ENCODE peak calls at places on chromosome 4, in nine cellular contexts. One of them, this sample, is unnamed.

GRCh38 chr4:38673109-38673978 is 9.3 kb downstream of the KLF3 start:
- DNase-seq in GM23338: peak; percentile 62
- DNase-seq in GM23248: peak; percentile 73
- DNase-seq in neural progenitor cell: no peak
- DNase-seq in hepatocyte: peak; percentile 70
- DNase-seq in SK-N-SH: peak; percentile 21
- DNase-seq in MM.1S: no peak
- DNase-seq in PC-3: peak; percentile 71
- DNase-seq in HCT116: peak; percentile 56
- DNase-seq in this sample: no peak

GRCh38 chr4:139266583-139267257 is 13.3 kb downstream of the MGARP start:
- DNase-seq in GM23338: peak; percentile 26
- DNase-seq in GM23248: peak; percentile 81
- DNase-seq in neural progenitor cell: peak; percentile 35
- DNase-seq in hepatocyte: peak; percentile 79
- DNase-seq in SK-N-SH: peak; percentile 72
- DNase-seq in MM.1S: peak; percentile 98
- DNase-seq in PC-3: no peak
- DNase-seq in HCT116: no peak
- DNase-seq in this sample: peak; percentile 86

GRCh38 chr4:35793045-35793722 is 451.1 kb downstream of the ARAP2 start:
- DNase-seq in GM23338: no peak
- DNase-seq in GM23248: no peak
- DNase-seq in neural progenitor cell: no peak
- DNase-seq in hepatocyte: no peak
- DNase-seq in SK-N-SH: no peak
- DNase-seq in MM.1S: no peak
- DNase-seq in PC-3: no peak
- DNase-seq in HCT116: no peak
- DNase-seq in this sample: no peak

GRCh38 chr4:153393397-153393796 is 48.9 kb downstream of the MND1 start:
- DNase-seq in GM23338: no peak
- DNase-seq in GM23248: peak; percentile 83
- DNase-seq in neural progenitor cell: no peak
- DNase-seq in hepatocyte: peak; percentile 25
- DNase-seq in SK-N-SH: no peak
- DNase-seq in MM.1S: no peak
- DNase-seq in PC-3: peak; percentile 19
- DNase-seq in HCT116: no peak
- DNase-seq in this sample: no peak

GRCh38 chr4:145960012-145960411 is 21.4 kb upstream of the ZNF827 start:
- DNase-seq in GM23338: no peak
- DNase-seq in GM23248: no peak
- DNase-seq in neural progenitor cell: no peak
- DNase-seq in hepatocyte: no peak
- DNase-seq in SK-N-SH: no peak
- DNase-seq in MM.1S: no peak
- DNase-seq in PC-3: peak; percentile 44
- DNase-seq in HCT116: no peak
- DNase-seq in this sample: no peak

GRCh38 chr4:30856795-30857564 is 136.8 kb downstream of the PCDH7 start:
- DNase-seq in GM23338: no peak
- DNase-seq in GM23248: no peak
- DNase-seq in neural progenitor cell: no peak
- DNase-seq in hepatocyte: no peak
- DNase-seq in SK-N-SH: no peak
- DNase-seq in MM.1S: no peak
- DNase-seq in PC-3: no peak
- DNase-seq in HCT116: no peak
- DNase-seq in this sample: no peak

GRCh38 chr4:182245541-182246245 is 2.5 kb downstream of the TENM3 start:
- DNase-seq in GM23338: no peak
- DNase-seq in GM23248: peak; percentile 13
- DNase-seq in neural progenitor cell: peak; percentile 29
- DNase-seq in hepatocyte: peak; percentile 32
- DNase-seq in SK-N-SH: no peak
- DNase-seq in MM.1S: no peak
- DNase-seq in PC-3: no peak
- DNase-seq in HCT116: no peak
- DNase-seq in this sample: no peak

GRCh38 chr4:146269228-146269653 is 54.9 kb downstream of the REELD1 start:
- DNase-seq in GM23338: no peak
- DNase-seq in GM23248: no peak
- DNase-seq in neural progenitor cell: no peak
- DNase-seq in hepatocyte: no peak
- DNase-seq in SK-N-SH: no peak
- DNase-seq in MM.1S: peak; percentile 64
- DNase-seq in PC-3: no peak
- DNase-seq in HCT116: no peak
- DNase-seq in this sample: peak; percentile 13

GRCh38 chr4:3786196-3786869 is 20.1 kb downstream of the ADRA2C start:
- DNase-seq in GM23338: no peak
- DNase-seq in GM23248: peak; percentile 16
- DNase-seq in neural progenitor cell: no peak
- DNase-seq in hepatocyte: peak; percentile 48
- DNase-seq in SK-N-SH: peak; percentile 93
- DNase-seq in MM.1S: no peak
- DNase-seq in PC-3: peak; percentile 4
- DNase-seq in HCT116: no peak
- DNase-seq in this sample: no peak

GRCh38 chr4:182242793-182243192 is 409 bp upstream of the TENM3 start:
- DNase-seq in GM23338: no peak
- DNase-seq in GM23248: no peak
- DNase-seq in neural progenitor cell: no peak
- DNase-seq in hepatocyte: peak; percentile 43
- DNase-seq in SK-N-SH: no peak
- DNase-seq in MM.1S: no peak
- DNase-seq in PC-3: no peak
- DNase-seq in HCT116: no peak
- DNase-seq in this sample: no peak

GRCh38 chr4:83207497-83208105 is 77.0 kb downstream of the COQ2 start:
- DNase-seq in GM23338: peak; percentile 64
- DNase-seq in GM23248: peak; percentile 18
- DNase-seq in neural progenitor cell: no peak
- DNase-seq in hepatocyte: peak; percentile 22
- DNase-seq in SK-N-SH: no peak
- DNase-seq in MM.1S: no peak
- DNase-seq in PC-3: peak; percentile 75
- DNase-seq in HCT116: peak; percentile 83
- DNase-seq in this sample: no peak

GRCh38 chr4:111689214-111689613 is 456.0 kb upstream of the FAM241A start:
- DNase-seq in GM23338: no peak
- DNase-seq in GM23248: peak; percentile 71
- DNase-seq in neural progenitor cell: no peak
- DNase-seq in hepatocyte: peak; percentile 63
- DNase-seq in SK-N-SH: no peak
- DNase-seq in MM.1S: no peak
- DNase-seq in PC-3: no peak
- DNase-seq in HCT116: no peak
- DNase-seq in this sample: no peak

GRCh38 chr4:5571646-5572045 is 136.7 kb downstream of the EVC2 start:
- DNase-seq in GM23338: no peak
- DNase-seq in GM23248: no peak
- DNase-seq in neural progenitor cell: no peak
- DNase-seq in hepatocyte: no peak
- DNase-seq in SK-N-SH: no peak
- DNase-seq in MM.1S: no peak
- DNase-seq in PC-3: no peak
- DNase-seq in HCT116: no peak
- DNase-seq in this sample: no peak

GRCh38 chr4:2515835-2516550 is 20.5 kb upstream of the FAM193A start:
- DNase-seq in GM23338: no peak
- DNase-seq in GM23248: no peak
- DNase-seq in neural progenitor cell: no peak
- DNase-seq in hepatocyte: no peak
- DNase-seq in SK-N-SH: no peak
- DNase-seq in MM.1S: no peak
- DNase-seq in PC-3: no peak
- DNase-seq in HCT116: no peak
- DNase-seq in this sample: no peak

GRCh38 chr4:131091896-131092295 is 1995.9 kb downstream of the C4orf33 start:
- DNase-seq in GM23338: peak; percentile 74
- DNase-seq in GM23248: peak; percentile 21
- DNase-seq in neural progenitor cell: peak; percentile 57
- DNase-seq in hepatocyte: peak; percentile 53
- DNase-seq in SK-N-SH: peak; percentile 1
- DNase-seq in MM.1S: peak; percentile 79
- DNase-seq in PC-3: peak; percentile 64
- DNase-seq in HCT116: peak; percentile 48
- DNase-seq in this sample: peak; percentile 41

GRCh38 chr4:68342139-68342538 is 7.8 kb downstream of the YTHDC1 start:
- DNase-seq in GM23338: peak; percentile 24
- DNase-seq in GM23248: peak; percentile 86
- DNase-seq in neural progenitor cell: peak; percentile 5
- DNase-seq in hepatocyte: peak; percentile 27
- DNase-seq in SK-N-SH: no peak
- DNase-seq in MM.1S: no peak
- DNase-seq in PC-3: peak; percentile 30
- DNase-seq in HCT116: no peak
- DNase-seq in this sample: no peak

GRCh38 chr4:14445882-14446281 is 556.4 kb upstream of the CPEB2 start:
- DNase-seq in GM23338: no peak
- DNase-seq in GM23248: no peak
- DNase-seq in neural progenitor cell: no peak
- DNase-seq in hepatocyte: no peak
- DNase-seq in SK-N-SH: no peak
- DNase-seq in MM.1S: no peak
- DNase-seq in PC-3: peak; percentile 44
- DNase-seq in HCT116: no peak
- DNase-seq in this sample: no peak

GRCh38 chr4:80029364-80029763 is 43.7 kb downstream of the ANTXR2 start:
- DNase-seq in GM23338: no peak
- DNase-seq in GM23248: no peak
- DNase-seq in neural progenitor cell: no peak
- DNase-seq in hepatocyte: no peak
- DNase-seq in SK-N-SH: no peak
- DNase-seq in MM.1S: no peak
- DNase-seq in PC-3: no peak
- DNase-seq in HCT116: no peak
- DNase-seq in this sample: no peak

DNA sequence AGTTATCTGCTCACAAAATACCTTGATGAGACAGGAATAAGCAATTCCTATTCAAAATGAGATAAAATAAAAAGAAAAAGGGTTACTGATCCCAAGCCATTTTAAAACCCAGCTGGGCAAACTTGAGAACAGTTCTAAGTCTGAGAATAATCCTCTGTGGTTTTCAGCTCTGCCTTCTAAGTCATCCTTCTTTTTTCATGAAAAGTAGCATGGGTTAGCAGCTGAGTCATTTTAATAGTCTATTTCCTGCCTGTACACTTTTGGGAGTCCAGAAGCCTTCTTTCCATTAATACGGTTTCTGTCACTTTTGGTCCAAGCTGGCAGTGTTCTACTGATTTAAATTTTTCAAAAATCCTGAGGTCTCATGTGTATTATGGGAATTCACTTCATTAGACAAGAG is 374.3 kb downstream of the IQCM start:
- DNase-seq in GM23338: no peak
- DNase-seq in GM23248: peak; percentile 77
- DNase-seq in neural progenitor cell: no peak
- DNase-seq in hepatocyte: no peak
- DNase-seq in SK-N-SH: no peak
- DNase-seq in MM.1S: peak; percentile 19
- DNase-seq in PC-3: peak; percentile 40
- DNase-seq in HCT116: no peak
- DNase-seq in this sample: no peak
- TF ChIP-seq EZH2phosphoT487 in GM23338: no peak
- TF ChIP-seq EZH2phosphoT487 in GM23248: no peak
- TF ChIP-seq EZH2phosphoT487 in neural progenitor cell: no peak
- TF ChIP-seq EZH2phosphoT487 in hepatocyte: no peak
- TF ChIP-seq EZH2phosphoT487 in SK-N-SH: no peak
- TF ChIP-seq EZH2phosphoT487 in MM.1S: no peak
- TF ChIP-seq EZH2phosphoT487 in PC-3: no peak
- TF ChIP-seq EZH2phosphoT487 in HCT116: no peak
- TF ChIP-seq EZH2phosphoT487 in this sample: no peak

DNA sequence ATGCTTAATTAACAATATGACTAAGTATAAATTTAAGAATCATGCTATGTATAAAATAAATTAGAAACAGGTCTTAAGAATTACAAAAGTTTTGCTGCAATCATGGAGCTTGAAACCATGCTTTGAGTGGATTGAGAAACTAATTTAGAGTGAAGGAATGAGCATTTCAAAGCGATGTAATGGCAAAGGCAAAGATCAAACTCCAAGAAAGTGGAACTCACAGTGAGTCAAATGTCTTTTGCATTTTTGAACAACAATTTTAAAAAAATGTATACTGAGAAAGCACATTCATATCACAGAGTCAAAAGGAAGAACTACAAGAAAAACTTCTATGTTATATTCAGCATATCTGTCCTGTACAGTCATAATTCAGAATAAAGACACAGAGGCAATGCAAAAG is 6.6 kb downstream of the GPRIN3 start:
- DNase-seq in GM23338: no peak
- DNase-seq in GM23248: no peak
- DNase-seq in neural progenitor cell: no peak
- DNase-seq in hepatocyte: no peak
- DNase-seq in SK-N-SH: no peak
- DNase-seq in MM.1S: peak; percentile 32
- DNase-seq in PC-3: no peak
- DNase-seq in HCT116: no peak
- DNase-seq in this sample: no peak
- TF ChIP-seq EZH2phosphoT487 in GM23338: no peak
- TF ChIP-seq EZH2phosphoT487 in GM23248: no peak
- TF ChIP-seq EZH2phosphoT487 in neural progenitor cell: no peak
- TF ChIP-seq EZH2phosphoT487 in hepatocyte: no peak
- TF ChIP-seq EZH2phosphoT487 in SK-N-SH: no peak
- TF ChIP-seq EZH2phosphoT487 in MM.1S: no peak
- TF ChIP-seq EZH2phosphoT487 in PC-3: no peak
- TF ChIP-seq EZH2phosphoT487 in HCT116: no peak
- TF ChIP-seq EZH2phosphoT487 in this sample: no peak

GRCh38 chr4:133759428-133759827 is 442.2 kb downstream of the PABPC4L start:
- DNase-seq in GM23338: no peak
- DNase-seq in GM23248: no peak
- DNase-seq in neural progenitor cell: peak; percentile 51
- DNase-seq in hepatocyte: no peak
- DNase-seq in SK-N-SH: no peak
- DNase-seq in MM.1S: no peak
- DNase-seq in PC-3: no peak
- DNase-seq in HCT116: no peak
- DNase-seq in this sample: no peak
- TF ChIP-seq EZH2phosphoT487 in GM23338: no peak
- TF ChIP-seq EZH2phosphoT487 in GM23248: no peak
- TF ChIP-seq EZH2phosphoT487 in neural progenitor cell: no peak
- TF ChIP-seq EZH2phosphoT487 in hepatocyte: no peak
- TF ChIP-seq EZH2phosphoT487 in SK-N-SH: no peak
- TF ChIP-seq EZH2phosphoT487 in MM.1S: no peak
- TF ChIP-seq EZH2phosphoT487 in PC-3: no peak
- TF ChIP-seq EZH2phosphoT487 in HCT116: no peak
- TF ChIP-seq EZH2phosphoT487 in this sample: no peak

DNA sequence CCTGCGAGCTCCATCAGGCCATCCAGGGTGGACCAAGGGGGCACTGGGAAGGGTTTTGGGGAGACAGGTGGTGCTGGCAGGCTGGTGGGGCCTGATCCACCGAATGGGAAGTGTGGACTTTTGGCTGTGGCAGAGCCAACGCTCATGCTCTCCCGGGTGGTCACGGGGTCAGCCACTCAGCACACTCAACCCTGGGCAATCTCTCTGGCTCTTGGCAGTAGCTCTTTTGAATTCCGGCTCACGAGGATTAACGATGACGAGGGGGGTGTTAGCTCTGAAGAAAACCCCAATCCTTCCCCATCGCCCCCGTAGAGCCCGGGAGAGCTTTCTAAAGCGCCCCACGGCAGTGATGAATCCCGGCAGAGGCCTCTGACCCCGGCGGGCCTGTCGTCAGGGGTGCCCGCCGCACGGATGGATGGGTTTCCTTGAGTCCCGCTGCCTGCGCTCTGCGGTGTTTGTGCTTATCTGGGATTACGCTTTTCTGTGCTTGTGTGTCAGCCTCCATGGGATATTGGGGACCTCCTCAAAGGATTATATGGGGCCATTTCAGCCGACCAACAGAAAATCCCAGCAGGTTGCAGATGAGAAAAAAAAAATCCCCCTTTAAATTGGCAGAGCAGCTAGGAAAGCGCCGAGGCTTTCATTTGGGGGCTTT is 156.8 kb upstream of the PSAPL1 start:
- DNase-seq in GM23338: no peak
- DNase-seq in GM23248: no peak
- DNase-seq in neural progenitor cell: peak; percentile 94
- DNase-seq in hepatocyte: no peak
- DNase-seq in SK-N-SH: no peak
- DNase-seq in MM.1S: no peak
- DNase-seq in PC-3: no peak
- DNase-seq in HCT116: no peak
- DNase-seq in this sample: no peak
- TF ChIP-seq EZH2phosphoT487 in GM23338: no peak
- TF ChIP-seq EZH2phosphoT487 in GM23248: no peak
- TF ChIP-seq EZH2phosphoT487 in neural progenitor cell: peak; percentile 77
- TF ChIP-seq EZH2phosphoT487 in hepatocyte: no peak
- TF ChIP-seq EZH2phosphoT487 in SK-N-SH: no peak
- TF ChIP-seq EZH2phosphoT487 in MM.1S: no peak
- TF ChIP-seq EZH2phosphoT487 in PC-3: no peak
- TF ChIP-seq EZH2phosphoT487 in HCT116: no peak
- TF ChIP-seq EZH2phosphoT487 in this sample: no peak